ENCODE peak calls at places on chromosomes 5 and 9, in six cellular contexts. One of them, this sample, is unnamed.

GRCh38 chr5:129155876-129156275 is 61.3 kb downstream of the ISOC1 start:
- DNase-seq in H9: no peak
- DNase-seq in H1: no peak
- DNase-seq in mesenchymal stem cell: no peak
- DNase-seq in trophoblast cell: no peak
- DNase-seq in neuronal stem cell: no peak
- DNase-seq in this sample: no peak

GRCh38 chr9:128103589-128103962 is 24.0 kb downstream of the PTGES2 start:
- DNase-seq in H9: peak; percentile 62
- DNase-seq in H1: peak; percentile 58
- DNase-seq in mesenchymal stem cell: no peak
- DNase-seq in trophoblast cell: no peak
- DNase-seq in neuronal stem cell: no peak
- DNase-seq in this sample: no peak

GRCh38 chr5:61030163-61030482 is 85.1 kb downstream of the NDUFAF2 start:
- DNase-seq in H9: no peak
- DNase-seq in H1: no peak
- DNase-seq in mesenchymal stem cell: peak; percentile 44
- DNase-seq in trophoblast cell: no peak
- DNase-seq in neuronal stem cell: no peak
- DNase-seq in this sample: peak; percentile 71

GRCh38 chr9:132768932-132769894 is 98.9 kb downstream of the GTF3C4 start:
- DNase-seq in H9: peak; percentile 82
- DNase-seq in H1: peak; percentile 72
- DNase-seq in mesenchymal stem cell: peak; percentile 80
- DNase-seq in trophoblast cell: no peak
- DNase-seq in neuronal stem cell: peak; percentile 41
- DNase-seq in this sample: peak; percentile 25

GRCh38 chr5:78930742-78931141 is 54.4 kb downstream of the ARSB start:
- DNase-seq in H9: no peak
- DNase-seq in H1: no peak
- DNase-seq in mesenchymal stem cell: no peak
- DNase-seq in trophoblast cell: no peak
- DNase-seq in neuronal stem cell: no peak
- DNase-seq in this sample: peak; percentile 42

GRCh38 chr9:121601234-121601633 is 50.2 kb upstream of the DAB2IP start:
- DNase-seq in H9: no peak
- DNase-seq in H1: no peak
- DNase-seq in mesenchymal stem cell: peak; percentile 74
- DNase-seq in trophoblast cell: no peak
- DNase-seq in neuronal stem cell: no peak
- DNase-seq in this sample: no peak

GRCh38 chr9:35910613-35911488 is 1.6 kb downstream of the SPAAR start:
- DNase-seq in H9: no peak
- DNase-seq in H1: peak; percentile 55
- DNase-seq in mesenchymal stem cell: peak; percentile 68
- DNase-seq in trophoblast cell: peak; percentile 43
- DNase-seq in neuronal stem cell: no peak
- DNase-seq in this sample: peak; percentile 52

GRCh38 chr5:53970510-53970909 is 339.9 kb downstream of the ARL15 start:
- DNase-seq in H9: no peak
- DNase-seq in H1: no peak
- DNase-seq in mesenchymal stem cell: no peak
- DNase-seq in trophoblast cell: no peak
- DNase-seq in neuronal stem cell: no peak
- DNase-seq in this sample: peak; percentile 18

GRCh38 chr5:162485666-162486292 is 418.2 kb downstream of the GABRG2 start:
- DNase-seq in H9: peak; percentile 46
- DNase-seq in H1: peak; percentile 44
- DNase-seq in mesenchymal stem cell: no peak
- DNase-seq in trophoblast cell: no peak
- DNase-seq in neuronal stem cell: no peak
- DNase-seq in this sample: no peak

GRCh38 chr5:171992813-171993212 is 13.6 kb downstream of the FBXW11 start:
- DNase-seq in H9: no peak
- DNase-seq in H1: no peak
- DNase-seq in mesenchymal stem cell: no peak
- DNase-seq in trophoblast cell: no peak
- DNase-seq in neuronal stem cell: no peak
- DNase-seq in this sample: no peak

GRCh38 chr5:143102414-143102813 is 301.1 kb downstream of the NR3C1 start:
- DNase-seq in H9: no peak
- DNase-seq in H1: no peak
- DNase-seq in mesenchymal stem cell: no peak
- DNase-seq in trophoblast cell: no peak
- DNase-seq in neuronal stem cell: no peak
- DNase-seq in this sample: no peak

GRCh38 chr5:143106175-143106574 is 297.3 kb downstream of the NR3C1 start:
- DNase-seq in H9: no peak
- DNase-seq in H1: no peak
- DNase-seq in mesenchymal stem cell: peak; percentile 74
- DNase-seq in trophoblast cell: peak; percentile 14
- DNase-seq in neuronal stem cell: peak; percentile 12
- DNase-seq in this sample: peak; percentile 77

GRCh38 chr5:143101740-143102386 is 301.6 kb downstream of the NR3C1 start:
- DNase-seq in H9: no peak
- DNase-seq in H1: no peak
- DNase-seq in mesenchymal stem cell: no peak
- DNase-seq in trophoblast cell: no peak
- DNase-seq in neuronal stem cell: no peak
- DNase-seq in this sample: no peak

GRCh38 chr5:143108498-143109128 is 294.9 kb downstream of the NR3C1 start:
- DNase-seq in H9: no peak
- DNase-seq in H1: no peak
- DNase-seq in mesenchymal stem cell: no peak
- DNase-seq in trophoblast cell: no peak
- DNase-seq in neuronal stem cell: no peak
- DNase-seq in this sample: no peak

GRCh38 chr5:143105216-143105905 is 298.1 kb downstream of the NR3C1 start:
- DNase-seq in H9: no peak
- DNase-seq in H1: no peak
- DNase-seq in mesenchymal stem cell: no peak
- DNase-seq in trophoblast cell: no peak
- DNase-seq in neuronal stem cell: no peak
- DNase-seq in this sample: no peak
- H4K91ac ChIP-seq in H9: no peak overlapping the region
- H4K91ac ChIP-seq in H1: no peak overlapping the region
- H4K91ac ChIP-seq in mesenchymal stem cell: peak overlapping the region; percentile 61
- H4K91ac ChIP-seq in trophoblast cell: no peak overlapping the region
- H4K91ac ChIP-seq in neuronal stem cell: no peak overlapping the region
- H4K91ac ChIP-seq in this sample: no peak overlapping the region

GRCh38 chr5:69415584-69415958 is 655 bp downstream of the MARVELD2 start:
- DNase-seq in H9: peak; percentile 43
- DNase-seq in H1: no peak
- DNase-seq in mesenchymal stem cell: no peak
- DNase-seq in trophoblast cell: peak; percentile 25
- DNase-seq in neuronal stem cell: peak; percentile 6
- DNase-seq in this sample: no peak
- H3K23ac ChIP-seq in H9: no peak overlapping the region
- H3K23ac ChIP-seq in H1: no peak overlapping the region
- H3K23ac ChIP-seq in mesenchymal stem cell: no peak overlapping the region
- H3K23ac ChIP-seq in trophoblast cell: no peak overlapping the region
- H3K23ac ChIP-seq in neuronal stem cell: no peak overlapping the region
- H3K23ac ChIP-seq in this sample: no peak overlapping the region

GRCh38 chr9:27527702-27528277 is 1.8 kb downstream of the MOB3B start:
- DNase-seq in H9: no peak
- DNase-seq in H1: no peak
- DNase-seq in mesenchymal stem cell: no peak
- DNase-seq in trophoblast cell: no peak
- DNase-seq in neuronal stem cell: no peak
- DNase-seq in this sample: no peak
- H3K18ac ChIP-seq in H9: no peak overlapping the region
- H3K18ac ChIP-seq in H1: peak overlapping the region; percentile 39
- H3K18ac ChIP-seq in mesenchymal stem cell: no peak overlapping the region
- H3K18ac ChIP-seq in trophoblast cell: peak overlapping the region; percentile 22
- H3K18ac ChIP-seq in neuronal stem cell: peak overlapping the region; percentile 98
- H3K18ac ChIP-seq in this sample: no peak overlapping the region

DNA sequence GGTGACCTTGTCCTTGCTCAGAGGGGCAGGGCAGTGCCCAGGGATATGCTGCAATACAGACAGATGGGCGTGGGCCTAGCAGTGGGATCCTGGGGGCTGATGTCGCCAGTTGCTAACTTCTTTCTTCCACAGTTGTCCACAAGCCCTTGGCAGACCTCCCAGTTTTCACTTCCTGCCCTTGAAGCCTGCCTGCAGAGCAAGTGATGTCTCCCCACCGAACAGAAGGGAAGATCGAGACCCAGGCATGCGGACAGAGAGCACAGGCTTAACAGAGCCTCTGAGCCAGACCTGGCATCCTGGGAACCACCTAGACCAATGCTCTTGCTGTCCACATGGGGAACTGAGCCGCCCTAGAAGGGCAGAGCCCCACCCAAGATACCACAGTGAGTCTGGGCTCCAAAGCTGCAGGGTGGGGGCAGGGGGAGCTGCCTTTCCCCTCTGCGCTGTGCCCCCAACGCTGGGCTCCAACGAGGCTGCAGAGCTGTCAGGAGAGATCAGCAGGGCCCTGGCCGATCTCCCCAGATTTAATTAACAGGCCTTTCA is 13.5 kb upstream of the LAMC3 start:
- DNase-seq in H9: no peak
- DNase-seq in H1: no peak
- DNase-seq in mesenchymal stem cell: peak; percentile 48
- DNase-seq in trophoblast cell: no peak
- DNase-seq in neuronal stem cell: no peak
- DNase-seq in this sample: peak; percentile 56
- H4K91ac ChIP-seq in H9: no peak overlapping the region
- H4K91ac ChIP-seq in H1: peak overlapping the region; percentile 34
- H4K91ac ChIP-seq in mesenchymal stem cell: peak overlapping the region; percentile 9
- H4K91ac ChIP-seq in trophoblast cell: no peak overlapping the region
- H4K91ac ChIP-seq in neuronal stem cell: no peak overlapping the region
- H4K91ac ChIP-seq in this sample: no peak overlapping the region

GRCh38 chr9:115422932-115423440 is 305.0 kb upstream of the TNC start:
- DNase-seq in H9: no peak
- DNase-seq in H1: no peak
- DNase-seq in mesenchymal stem cell: no peak
- DNase-seq in trophoblast cell: no peak
- DNase-seq in neuronal stem cell: no peak
- DNase-seq in this sample: no peak
- H3K23ac ChIP-seq in H9: no peak overlapping the region
- H3K23ac ChIP-seq in H1: no peak overlapping the region
- H3K23ac ChIP-seq in mesenchymal stem cell: no peak overlapping the region
- H3K23ac ChIP-seq in trophoblast cell: no peak overlapping the region
- H3K23ac ChIP-seq in neuronal stem cell: no peak overlapping the region
- H3K23ac ChIP-seq in this sample: no peak overlapping the region

DNA sequence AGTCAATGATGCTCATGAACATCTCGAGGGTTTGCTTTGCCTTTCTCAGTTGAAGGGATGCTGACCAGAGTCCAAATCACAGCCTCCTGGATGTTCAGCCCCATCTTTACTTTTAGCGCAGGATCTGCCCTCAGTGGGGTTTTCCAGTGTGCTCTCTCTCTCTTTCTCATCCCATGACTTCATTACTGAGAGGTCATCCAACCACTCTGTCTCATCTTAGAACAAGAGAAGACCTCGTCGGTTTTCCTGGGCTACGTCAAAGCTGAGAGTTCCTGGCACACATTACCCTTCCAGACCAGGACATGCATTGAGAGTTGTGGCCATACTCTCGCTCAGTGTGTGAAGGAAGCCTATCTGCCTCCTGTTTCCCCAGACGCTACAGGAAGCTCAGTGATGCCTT is 47.3 kb downstream of the C9orf152 start:
- DNase-seq in H9: no peak
- DNase-seq in H1: no peak
- DNase-seq in mesenchymal stem cell: no peak
- DNase-seq in trophoblast cell: no peak
- DNase-seq in neuronal stem cell: no peak
- DNase-seq in this sample: no peak
- H3K18ac ChIP-seq in H9: no peak overlapping the region
- H3K18ac ChIP-seq in H1: no peak overlapping the region
- H3K18ac ChIP-seq in mesenchymal stem cell: peak overlapping the region; percentile 11
- H3K18ac ChIP-seq in trophoblast cell: no peak overlapping the region
- H3K18ac ChIP-seq in neuronal stem cell: no peak overlapping the region
- H3K18ac ChIP-seq in this sample: no peak overlapping the region

DNA sequence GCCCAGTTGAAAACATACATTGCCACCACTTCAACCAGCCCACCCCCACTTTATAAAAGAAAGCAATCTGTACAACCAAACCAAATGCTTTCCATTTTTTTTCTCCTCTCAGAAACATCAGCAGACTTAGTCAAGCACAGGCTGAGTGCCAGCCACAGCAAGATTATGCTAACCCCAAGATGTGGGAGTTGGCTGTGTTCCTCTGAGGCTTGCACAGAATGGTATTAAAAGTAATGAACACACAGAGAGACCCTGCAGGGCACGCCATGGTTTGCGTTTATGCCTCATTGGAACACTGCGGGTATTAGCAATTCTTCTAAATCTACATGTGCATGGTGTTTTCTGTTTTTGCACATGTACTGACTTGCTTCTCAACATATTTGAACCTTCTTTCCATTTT is 419.9 kb upstream of the GRAMD2B start:
- DNase-seq in H9: no peak
- DNase-seq in H1: no peak
- DNase-seq in mesenchymal stem cell: peak; percentile 26
- DNase-seq in trophoblast cell: no peak
- DNase-seq in neuronal stem cell: no peak
- DNase-seq in this sample: peak; percentile 83
- H4K91ac ChIP-seq in H9: no peak overlapping the region
- H4K91ac ChIP-seq in H1: no peak overlapping the region
- H4K91ac ChIP-seq in mesenchymal stem cell: no peak overlapping the region
- H4K91ac ChIP-seq in trophoblast cell: no peak overlapping the region
- H4K91ac ChIP-seq in neuronal stem cell: no peak overlapping the region
- H4K91ac ChIP-seq in this sample: no peak overlapping the region

GRCh38 chr5:118984602-118985001 is 3.7 kb downstream of the DTWD2 start:
- DNase-seq in H9: no peak
- DNase-seq in H1: no peak
- DNase-seq in mesenchymal stem cell: peak; percentile 22
- DNase-seq in trophoblast cell: no peak
- DNase-seq in neuronal stem cell: no peak
- DNase-seq in this sample: peak; percentile 65
- H3K23ac ChIP-seq in H9: no peak overlapping the region
- H3K23ac ChIP-seq in H1: no peak overlapping the region
- H3K23ac ChIP-seq in mesenchymal stem cell: no peak overlapping the region
- H3K23ac ChIP-seq in trophoblast cell: no peak overlapping the region
- H3K23ac ChIP-seq in neuronal stem cell: no peak overlapping the region
- H3K23ac ChIP-seq in this sample: no peak overlapping the region

DNA sequence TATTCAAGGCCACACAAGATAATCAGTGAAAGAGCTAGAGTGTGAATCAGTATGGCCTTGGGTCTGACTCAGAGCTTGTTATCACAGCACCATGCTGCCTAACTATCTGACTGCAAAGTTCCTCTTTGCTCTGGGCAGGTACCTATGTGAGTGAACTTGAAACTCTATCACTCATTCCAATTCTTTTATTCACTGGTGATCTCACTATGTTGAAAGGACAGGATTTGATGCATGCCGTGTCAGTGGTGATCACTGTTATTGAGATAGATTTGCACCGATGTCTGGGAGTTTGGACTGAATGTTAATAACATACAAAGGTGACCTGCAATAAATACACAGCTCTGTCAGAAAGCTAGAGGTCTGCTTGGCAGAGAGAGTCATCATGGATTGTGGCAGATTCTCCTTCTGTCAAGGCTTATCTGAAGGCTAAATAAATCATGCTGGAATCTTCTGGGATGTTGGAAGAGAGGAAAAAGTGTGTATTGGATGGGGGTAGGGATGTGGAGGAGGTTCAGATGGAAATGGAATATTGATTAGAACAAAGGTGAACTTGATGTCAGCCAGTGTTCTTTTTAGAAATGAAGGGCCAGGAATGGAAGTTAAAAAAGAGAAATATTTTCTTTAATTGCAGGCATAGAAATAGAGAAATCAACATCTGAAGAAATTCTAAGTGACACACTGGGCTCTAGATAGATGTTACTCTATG is 91.8 kb upstream of the TNC start:
- DNase-seq in H9: no peak
- DNase-seq in H1: no peak
- DNase-seq in mesenchymal stem cell: no peak
- DNase-seq in trophoblast cell: peak; percentile 22
- DNase-seq in neuronal stem cell: no peak
- DNase-seq in this sample: peak; percentile 60
- H3K18ac ChIP-seq in H9: no peak overlapping the region
- H3K18ac ChIP-seq in H1: no peak overlapping the region
- H3K18ac ChIP-seq in mesenchymal stem cell: no peak overlapping the region
- H3K18ac ChIP-seq in trophoblast cell: no peak overlapping the region
- H3K18ac ChIP-seq in neuronal stem cell: no peak overlapping the region
- H3K18ac ChIP-seq in this sample: peak overlapping the region; percentile 24